ENCODE peak calls at places on chromosomes 12 and 14, in five cellular contexts. One of them, this sample, is unnamed. For H3K9me3, the result is how much of the 10 kb centered on the place peaks cover.

GRCh38 chr12:100141666-100141997 is 1.0 kb downstream of the BLTP3B start:
- DNase-seq in body of pancreas: no peak
- DNase-seq in tibial nerve: peak
- DNase-seq in CD8-positive, alpha-beta T cell: no peak
- DNase-seq in HCT116: peak
- DNase-seq in this sample: no peak

GRCh38 chr12:68393398-68393797 is 61.2 kb upstream of the MDM1 start:
- DNase-seq in body of pancreas: no peak
- DNase-seq in HCT116: no peak
- DNase-seq in CD8-positive, alpha-beta T cell: no peak
- DNase-seq in tibial nerve: no peak
- DNase-seq in this sample: no peak

GRCh38 chr12:47838286-47838931 is 18.7 kb upstream of the HDAC7 start:
- DNase-seq in HCT116: peak
- DNase-seq in body of pancreas: peak
- DNase-seq in tibial nerve: peak
- DNase-seq in CD8-positive, alpha-beta T cell: no peak
- DNase-seq in this sample: no peak

GRCh38 chr12:77007476-77007875 is 57.9 kb downstream of the E2F7 start:
- DNase-seq in tibial nerve: no peak
- DNase-seq in CD8-positive, alpha-beta T cell: no peak
- DNase-seq in body of pancreas: no peak
- DNase-seq in HCT116: no peak
- DNase-seq in this sample: no peak

GRCh38 chr12:103715494-103715893 is 125.5 kb downstream of the NT5DC3 start:
- DNase-seq in HCT116: no peak
- DNase-seq in body of pancreas: no peak
- DNase-seq in CD8-positive, alpha-beta T cell: no peak
- DNase-seq in tibial nerve: no peak
- DNase-seq in this sample: no peak

GRCh38 chr14:28467611-28468010 is 299.0 kb upstream of the FOXG1 start:
- DNase-seq in body of pancreas: no peak
- DNase-seq in tibial nerve: no peak
- DNase-seq in CD8-positive, alpha-beta T cell: no peak
- DNase-seq in HCT116: no peak
- DNase-seq in this sample: no peak

GRCh38 chr14:26163761-26164160 is 434.1 kb downstream of the NOVA1 start:
- DNase-seq in tibial nerve: no peak
- DNase-seq in CD8-positive, alpha-beta T cell: no peak
- DNase-seq in body of pancreas: no peak
- DNase-seq in HCT116: no peak
- DNase-seq in this sample: no peak

GRCh38 chr14:101713641-101714349 is 47.7 kb upstream of the PPP2R5C start:
- DNase-seq in CD8-positive, alpha-beta T cell: no peak
- DNase-seq in tibial nerve: no peak
- DNase-seq in body of pancreas: no peak
- DNase-seq in HCT116: no peak
- DNase-seq in this sample: no peak

GRCh38 chr14:30240002-30240401 is 312.4 kb upstream of the PRKD1 start:
- DNase-seq in tibial nerve: no peak
- DNase-seq in body of pancreas: no peak
- DNase-seq in HCT116: no peak
- DNase-seq in CD8-positive, alpha-beta T cell: no peak
- DNase-seq in this sample: no peak

GRCh38 chr14:67187210-67187609 is 2.0 kb upstream of the GARIN2 start:
- DNase-seq in body of pancreas: no peak
- DNase-seq in tibial nerve: no peak
- DNase-seq in HCT116: peak
- DNase-seq in CD8-positive, alpha-beta T cell: no peak
- DNase-seq in this sample: no peak

GRCh38 chr12:97465012-97465345 is 2.4 kb downstream of the RMST start:
- DNase-seq in HCT116: no peak
- DNase-seq in CD8-positive, alpha-beta T cell: no peak
- DNase-seq in body of pancreas: no peak
- DNase-seq in tibial nerve: no peak
- DNase-seq in this sample: no peak

GRCh38 chr14:34450542-34450915 is 11.5 kb downstream of the SPTSSA start:
- DNase-seq in body of pancreas: no peak
- DNase-seq in tibial nerve: no peak
- DNase-seq in CD8-positive, alpha-beta T cell: no peak
- DNase-seq in HCT116: no peak
- DNase-seq in this sample: no peak

GRCh38 chr14:42563313-42563712 is 956.6 kb downstream of the LRFN5 start:
- DNase-seq in CD8-positive, alpha-beta T cell: no peak
- DNase-seq in body of pancreas: no peak
- DNase-seq in HCT116: no peak
- DNase-seq in tibial nerve: no peak
- DNase-seq in this sample: no peak

GRCh38 chr14:100988011-100988410 is 84.5 kb upstream of the RTL1 start:
- DNase-seq in body of pancreas: no peak
- DNase-seq in CD8-positive, alpha-beta T cell: no peak
- DNase-seq in HCT116: peak
- DNase-seq in tibial nerve: no peak
- DNase-seq in this sample: no peak

DNA sequence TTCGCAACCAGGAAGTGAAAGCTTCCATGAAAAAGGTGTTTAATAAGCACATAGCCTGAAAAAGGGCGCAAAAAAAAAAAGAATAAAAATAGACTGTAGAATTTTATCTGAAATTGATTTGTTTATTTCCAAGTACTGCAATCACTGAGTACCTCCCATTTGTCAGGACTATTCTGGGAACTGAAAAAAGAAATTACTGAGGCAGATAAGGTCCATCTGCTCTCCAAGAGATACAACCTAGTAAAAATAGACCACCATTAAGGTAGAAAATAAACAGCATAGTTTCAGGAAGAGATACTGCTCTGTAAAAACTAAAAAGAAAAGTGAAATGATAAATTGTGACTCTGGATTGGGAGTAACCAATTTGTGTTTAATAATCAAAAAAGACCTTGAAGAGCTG is 24.7 kb downstream of the OR4N2 start:
- DNase-seq in tibial nerve: no peak
- DNase-seq in CD8-positive, alpha-beta T cell: no peak
- DNase-seq in HCT116: no peak
- DNase-seq in body of pancreas: no peak
- DNase-seq in this sample: no peak
- H3K9me3 ChIP-seq in tibial nerve: under half
- H3K9me3 ChIP-seq in CD8-positive, alpha-beta T cell: under half
- H3K9me3 ChIP-seq in HCT116: under half
- H3K9me3 ChIP-seq in body of pancreas: under half
- H3K9me3 ChIP-seq in this sample: under half

GRCh38 chr12:133105620-133106019 is 24.5 kb downstream of the ZNF891 start:
- DNase-seq in CD8-positive, alpha-beta T cell: no peak
- DNase-seq in body of pancreas: no peak
- DNase-seq in tibial nerve: no peak
- DNase-seq in HCT116: no peak
- DNase-seq in this sample: no peak

GRCh38 chr12:133107121-133107520 is 23.0 kb downstream of the ZNF891 start:
- DNase-seq in CD8-positive, alpha-beta T cell: no peak
- DNase-seq in tibial nerve: no peak
- DNase-seq in HCT116: no peak
- DNase-seq in body of pancreas: no peak
- DNase-seq in this sample: no peak

GRCh38 chr12:133106253-133106652 is 23.8 kb downstream of the ZNF891 start:
- DNase-seq in CD8-positive, alpha-beta T cell: no peak
- DNase-seq in HCT116: no peak
- DNase-seq in body of pancreas: no peak
- DNase-seq in tibial nerve: no peak
- DNase-seq in this sample: no peak

GRCh38 chr12:133108150-133108549 is 21.9 kb downstream of the ZNF891 start:
- DNase-seq in HCT116: no peak
- DNase-seq in body of pancreas: no peak
- DNase-seq in CD8-positive, alpha-beta T cell: no peak
- DNase-seq in tibial nerve: no peak
- DNase-seq in this sample: no peak
- H3K9me3 ChIP-seq in HCT116: under half
- H3K9me3 ChIP-seq in body of pancreas: under half
- H3K9me3 ChIP-seq in CD8-positive, alpha-beta T cell: half or more
- H3K9me3 ChIP-seq in tibial nerve: under half
- H3K9me3 ChIP-seq in this sample: half or more

GRCh38 chr12:24803406-24804245 is 145.3 kb downstream of the BCAT1 start:
- DNase-seq in HCT116: no peak
- DNase-seq in body of pancreas: no peak
- DNase-seq in CD8-positive, alpha-beta T cell: no peak
- DNase-seq in tibial nerve: no peak
- DNase-seq in this sample: no peak
- H3K9me3 ChIP-seq in HCT116: under half
- H3K9me3 ChIP-seq in body of pancreas: under half
- H3K9me3 ChIP-seq in CD8-positive, alpha-beta T cell: under half
- H3K9me3 ChIP-seq in tibial nerve: under half
- H3K9me3 ChIP-seq in this sample: under half

DNA sequence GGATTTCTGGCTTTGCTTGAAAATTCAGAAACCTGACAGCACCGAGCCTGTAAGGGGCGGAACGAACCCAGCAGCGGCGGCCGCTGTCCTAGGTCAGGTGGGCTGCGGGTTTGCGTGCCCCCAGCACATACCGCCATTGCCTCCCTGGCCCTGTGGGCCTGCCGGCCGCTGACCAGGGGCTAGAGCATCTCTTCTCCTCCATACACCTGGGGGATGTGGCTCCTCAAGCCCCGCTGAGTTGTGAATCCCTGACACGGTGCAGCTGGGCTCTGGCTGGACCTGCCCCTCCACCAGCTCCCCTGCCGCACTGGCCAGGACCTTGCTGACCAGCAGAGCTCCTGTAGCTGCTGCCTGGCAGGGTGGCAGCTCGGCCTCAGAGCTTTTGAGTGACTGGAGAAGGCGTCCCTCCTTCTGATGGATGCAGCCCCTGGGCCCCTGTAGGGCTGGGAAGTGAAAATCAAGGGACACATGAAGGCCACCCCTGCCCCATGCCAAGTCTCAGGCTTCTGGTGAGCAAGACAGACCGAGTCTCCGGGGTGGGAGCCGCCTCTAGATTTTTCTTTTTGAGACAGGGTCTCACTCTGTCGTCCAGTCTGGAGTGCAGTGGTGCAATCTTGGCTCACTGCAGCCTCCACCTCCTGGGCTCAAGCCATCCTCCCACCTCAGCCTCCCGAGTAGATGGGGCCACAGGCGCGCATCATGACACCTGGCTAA is 184.9 kb upstream of the SFSWAP start:
- DNase-seq in CD8-positive, alpha-beta T cell: no peak
- DNase-seq in HCT116: no peak
- DNase-seq in tibial nerve: no peak
- DNase-seq in body of pancreas: no peak
- DNase-seq in this sample: no peak
- H3K9me3 ChIP-seq in CD8-positive, alpha-beta T cell: under half
- H3K9me3 ChIP-seq in HCT116: under half
- H3K9me3 ChIP-seq in tibial nerve: under half
- H3K9me3 ChIP-seq in body of pancreas: under half
- H3K9me3 ChIP-seq in this sample: under half